ENCODE peak calls at places on chromosomes 5 and 9, in nine cellular contexts. J is NCI-H510A; K is stomach; V is hepatocyte; E is Kasumi-1; F is lower lobe of right lung; Y is aorta; C is spleen; Z is CD8-positive, alpha-beta T cell. I is an unnamed sample.
A peak's percentile ranks its signal among the peaks of the same experiment; 100 is the strongest.

GRCh38 chr9:136596630-136597031 is 50.8 kb upstream of the NOTCH1 start:
- DNase-seq in J (no peak), K (no peak), V (no peak), E (no peak), F (no peak), Y (no peak), C (no peak), Z (no peak), I (no peak)

GRCh38 chr9:98807070-98807810 is at the start of gene GALNT12:
- DNase-seq in J (peak; percentile 32), K (peak; percentile 47), V (peak; percentile 68), E (peak; percentile 19), F (no peak), Y (no peak), C (peak; percentile 84), Z (peak; percentile 62), I (no peak)

GRCh38 chr5:9720361-9720760 is 90.2 kb upstream of the TAS2R1 start:
- DNase-seq in J (no peak), K (no peak), V (no peak), E (no peak), F (no peak), Y (no peak), C (no peak), Z (no peak), I (no peak)

GRCh38 chr5:95533106-95533505 is 21.7 kb downstream of the SKIC3 start:
- DNase-seq in J (no peak), K (no peak), V (no peak), E (no peak), F (no peak), Y (no peak), C (no peak), Z (no peak), I (no peak)

GRCh38 chr5:111069839-111070238 is 1.7 kb upstream of the TSLP start:
- DNase-seq in J (no peak), K (no peak), V (no peak), E (no peak), F (no peak), Y (no peak), C (no peak), Z (no peak), I (no peak)

GRCh38 chr9:132670816-132671371 is 630 bp downstream of the GTF3C4 start:
- DNase-seq in J (peak; percentile 37), K (no peak), V (peak; percentile 59), E (no peak), F (no peak), Y (no peak), C (peak; percentile 78), Z (peak; percentile 85), I (no peak)

GRCh38 chr9:4515958-4516375 is 25.7 kb downstream of the SLC1A1 start:
- DNase-seq in J (no peak), K (no peak), V (no peak), E (peak; percentile 1), F (no peak), Y (no peak), C (no peak), Z (no peak), I (no peak)

GRCh38 chr9:118023649-118024048 is 319.4 kb downstream of the TLR4 start:
- DNase-seq in J (no peak), K (no peak), V (no peak), E (no peak), F (no peak), Y (no peak), C (no peak), Z (no peak), I (no peak)

GRCh38 chr5:149794338-149795023 is 64.4 kb downstream of the PPARGC1B start:
- DNase-seq in J (peak; percentile 35), K (no peak), V (no peak), E (no peak), F (no peak), Y (no peak), C (no peak), Z (no peak), I (no peak)

GRCh38 chr5:171999100-171999499 is 7.3 kb downstream of the FBXW11 start:
- DNase-seq in J (no peak), K (no peak), V (no peak), E (no peak), F (no peak), Y (no peak), C (no peak), Z (no peak), I (no peak)

GRCh38 chr5:82793808-82794419 is 283.3 kb downstream of the TMEM167A start:
- DNase-seq in J (no peak), K (peak; percentile 29), V (no peak), E (peak; percentile 23), F (no peak), Y (no peak), C (no peak), Z (no peak), I (no peak)

GRCh38 chr5:137234973-137235943 is 263.9 kb downstream of the SPOCK1 start:
- DNase-seq in J (no peak), K (no peak), V (no peak), E (no peak), F (no peak), Y (no peak), C (no peak), Z (no peak), I (no peak)

GRCh38 chr9:124562328-124562727 is 55.1 kb upstream of the NR5A1 start:
- DNase-seq in J (no peak), K (peak; percentile 35), V (no peak), E (no peak), F (peak; percentile 48), Y (no peak), C (no peak), Z (no peak), I (no peak)

GRCh38 chr9:19999491-20000057 is 210.7 kb upstream of the SLC24A2 start:
- DNase-seq in J (no peak), K (no peak), V (no peak), E (no peak), F (no peak), Y (no peak), C (no peak), Z (no peak), I (no peak)

GRCh38 chr9:120717194-120717593 is 2.9 kb upstream of the MEGF9 start:
- DNase-seq in J (no peak), K (no peak), V (no peak), E (no peak), F (no peak), Y (no peak), C (no peak), Z (no peak), I (no peak)

GRCh38 chr5:74199005-74199404 is 441.5 kb downstream of the ENC1 start:
- DNase-seq in J (no peak), K (no peak), V (no peak), E (peak; percentile 3), F (no peak), Y (no peak), C (no peak), Z (no peak), I (no peak)

GRCh38 chr5:176771102-176771845 is 39.1 kb upstream of the UNC5A start:
- DNase-seq in J (no peak), K (no peak), V (no peak), E (no peak), F (no peak), Y (no peak), C (peak; percentile 27), Z (no peak), I (peak; percentile 63)

GRCh38 chr5:146919304-146919703 is 40.7 kb upstream of the PPP2R2B start:
- DNase-seq in J (no peak), K (no peak), V (no peak), E (no peak), F (no peak), Y (no peak), C (no peak), Z (no peak), I (no peak)

GRCh38 chr5:117889592-117889991 is 1098.8 kb downstream of the DTWD2 start:
- DNase-seq in J (no peak), K (no peak), V (no peak), E (peak; percentile 59), F (no peak), Y (no peak), C (no peak), Z (no peak), I (no peak)

GRCh38 chr5:141516648-141517025 is 27.8 kb downstream of the PCDHGC5 start:
- DNase-seq in J (no peak), K (no peak), V (no peak), E (no peak), F (no peak), Y (peak; percentile 79), C (no peak), Z (no peak), I (no peak)

GRCh38 chr5:180283026-180283615 is 8.8 kb downstream of the MAPK9 start:
- DNase-seq in J (no peak), K (no peak), V (no peak), E (no peak), F (no peak), Y (no peak), C (no peak), Z (no peak), I (no peak)

GRCh38 chr5:90434116-90434714 is 24.7 kb upstream of the CETN3 start:
- DNase-seq in J (no peak), K (peak; percentile 33), V (peak; percentile 68), E (peak; percentile 59), F (peak; percentile 59), Y (no peak), C (no peak), Z (peak; percentile 56), I (no peak)

GRCh38 chr5:170479484-170479883 is 24.3 kb upstream of the KCNIP1 start:
- DNase-seq in J (no peak), K (no peak), V (peak; percentile 37), E (peak; percentile 24), F (no peak), Y (no peak), C (no peak), Z (no peak), I (no peak)

GRCh38 chr5:141951341-141951781 is 6.6 kb downstream of the PCDH12 start:
- DNase-seq in J (no peak), K (no peak), V (no peak), E (no peak), F (no peak), Y (no peak), C (no peak), Z (no peak), I (no peak)

GRCh38 chr5:110045153-110045552 is 355.4 kb downstream of the MAN2A1 start:
- DNase-seq in J (no peak), K (no peak), V (no peak), E (peak; percentile 19), F (no peak), Y (no peak), C (no peak), Z (no peak), I (no peak)

GRCh38 chr5:169706758-169707450 is 69.8 kb downstream of the DOCK2 start:
- DNase-seq in J (no peak), K (no peak), V (no peak), E (no peak), F (no peak), Y (no peak), C (no peak), Z (no peak), I (no peak)

GRCh38 chr5:39578887-39579497 is 154.2 kb upstream of the DAB2 start:
- DNase-seq in J (no peak), K (no peak), V (peak; percentile 32), E (peak; percentile 20), F (no peak), Y (no peak), C (no peak), Z (no peak), I (no peak)

I was measured in osteocyte.